ENCODE peak calls at places on chromosomes 5 and 9, in seven cellular contexts. I is naive thymus-derived CD4-positive, alpha-beta T cell; J is AML-193; F is epithelial cell of prostate; O is H4; T is erythroblast; M is EL. R is an unnamed sample.

GRCh38 chr5:132961887-132962286 is 1.5 kb downstream of the AFF4 start:
- DNase-seq in I (no peak), J (peak; percentile 16), F (no peak), O (no peak), T (peak; percentile 33), M (peak; percentile 53), R (peak; percentile 16)

GRCh38 chr9:79471577-79472543 is 99.9 kb upstream of the TLE4 start:
- DNase-seq in I (peak; percentile 43), J (no peak), F (no peak), O (peak; percentile 30), T (no peak), M (peak; percentile 63), R (no peak)

GRCh38 chr5:169667896-169668674 is 31.0 kb downstream of the DOCK2 start:
- DNase-seq in I (no peak), J (no peak), F (no peak), O (peak; percentile 27), T (no peak), M (peak; percentile 48), R (no peak)

GRCh38 chr9:135869916-135870315 is 37.4 kb downstream of the CAMSAP1 start:
- DNase-seq in I (no peak), J (no peak), F (no peak), O (no peak), T (no peak), M (no peak), R (no peak)

GRCh38 chr9:129421371-129421770 is 199.5 kb downstream of the C9orf50 start:
- DNase-seq in I (no peak), J (no peak), F (no peak), O (no peak), T (no peak), M (no peak), R (no peak)

GRCh38 chr5:125499969-125500368 is 753.5 kb upstream of the ZNF608 start:
- DNase-seq in I (no peak), J (no peak), F (no peak), O (no peak), T (no peak), M (no peak), R (no peak)

GRCh38 chr9:110095776-110096175 is 112.2 kb downstream of the C9orf152 start:
- DNase-seq in I (no peak), J (no peak), F (peak; percentile 67), O (no peak), T (peak; percentile 10), M (peak; percentile 58), R (no peak)

GRCh38 chr5:17713301-17713700 is 79.0 kb downstream of the TAF11L14 start:
- DNase-seq in I (no peak), J (no peak), F (peak; percentile 33), O (no peak), T (no peak), M (no peak), R (no peak)

GRCh38 chr5:14864181-14864812 is 7.3 kb downstream of the ANKH start:
- DNase-seq in I (no peak), J (no peak), F (no peak), O (no peak), T (no peak), M (no peak), R (no peak)

GRCh38 chr5:172733179-172733973 is 37.6 kb downstream of the DUSP1 start:
- DNase-seq in I (no peak), J (no peak), F (peak; percentile 92), O (peak; percentile 91), T (no peak), M (peak; percentile 98), R (no peak)

GRCh38 chr9:89871871-89872331 is 267.1 kb downstream of the GADD45G start:
- DNase-seq in I (no peak), J (no peak), F (no peak), O (no peak), T (no peak), M (no peak), R (no peak)

R was measured in KBM-7.